ENCODE peak calls at places on chromosomes 11 and 22, in five cellular contexts. P is GM13977, N is HL-60, H is thoracic aorta, C is WTC11. L is an unnamed sample.

GRCh38 chr22:37211853-37212173 is 464 bp downstream of the SSTR3 start:
- DNase-seq in P (no peak), N (no peak), H (no peak), C (no peak), L (no peak)

GRCh38 chr22:33299245-33299956 is 241.2 kb upstream of the SYN3 start:
- DNase-seq in P (peak; percentile 79), N (no peak), H (no peak), C (no peak), L (peak; percentile 78)

GRCh38 chr11:116970485-116971292 is 127.5 kb downstream of the SIK3 start:
- DNase-seq in P (no peak), N (no peak), H (no peak), C (no peak), L (no peak)

GRCh38 chr11:47373876-47374820 is 4.2 kb downstream of the SPI1 start:
- DNase-seq in P (peak; percentile 79), N (no peak), H (no peak), C (peak; percentile 90), L (peak; percentile 73)

GRCh38 chr11:128593281-128593680 is 5.9 kb upstream of the ETS1 start:
- DNase-seq in P (no peak), N (no peak), H (no peak), C (peak; percentile 36), L (no peak)

GRCh38 chr11:13364388-13364787 is 86.8 kb downstream of the BMAL1 start:
- DNase-seq in P (no peak), N (no peak), H (no peak), C (no peak), L (no peak)

GRCh38 chr22:42967933-42968332 is 47.0 kb downstream of the PACSIN2 start:
- DNase-seq in P (no peak), N (peak; percentile 75), H (no peak), C (no peak), L (no peak)

GRCh38 chr11:77779935-77780334 is 40.6 kb downstream of the RSF1 start:
- DNase-seq in P (no peak), N (no peak), H (no peak), C (no peak), L (no peak)

GRCh38 chr11:69510471-69511357 is 29.3 kb downstream of the LINC01488 start:
- DNase-seq in P (no peak), N (no peak), H (no peak), C (no peak), L (no peak)

GRCh38 chr22:37171662-37172061 is 16.4 kb downstream of the C1QTNF6 start:
- DNase-seq in P (no peak), N (no peak), H (no peak), C (no peak), L (no peak)

GRCh38 chr22:33958741-33959140 is 38.5 kb upstream of the LARGE1 start:
- DNase-seq in P (no peak), N (no peak), H (no peak), C (no peak), L (no peak)

GRCh38 chr11:42237701-42238235 is 778.3 kb upstream of the LRRC4C start:
- DNase-seq in P (no peak), N (no peak), H (no peak), C (no peak), L (no peak)

GRCh38 chr11:34105957-34106504 is 602 bp downstream of the NAT10 start:
- DNase-seq in P (no peak), N (no peak), H (no peak), C (no peak), L (no peak)

GRCh38 chr11:34104680-34105078 is 750 bp upstream of the NAT10 start:
- DNase-seq in P (no peak), N (peak; percentile 35), H (no peak), C (no peak), L (no peak)

DNA sequence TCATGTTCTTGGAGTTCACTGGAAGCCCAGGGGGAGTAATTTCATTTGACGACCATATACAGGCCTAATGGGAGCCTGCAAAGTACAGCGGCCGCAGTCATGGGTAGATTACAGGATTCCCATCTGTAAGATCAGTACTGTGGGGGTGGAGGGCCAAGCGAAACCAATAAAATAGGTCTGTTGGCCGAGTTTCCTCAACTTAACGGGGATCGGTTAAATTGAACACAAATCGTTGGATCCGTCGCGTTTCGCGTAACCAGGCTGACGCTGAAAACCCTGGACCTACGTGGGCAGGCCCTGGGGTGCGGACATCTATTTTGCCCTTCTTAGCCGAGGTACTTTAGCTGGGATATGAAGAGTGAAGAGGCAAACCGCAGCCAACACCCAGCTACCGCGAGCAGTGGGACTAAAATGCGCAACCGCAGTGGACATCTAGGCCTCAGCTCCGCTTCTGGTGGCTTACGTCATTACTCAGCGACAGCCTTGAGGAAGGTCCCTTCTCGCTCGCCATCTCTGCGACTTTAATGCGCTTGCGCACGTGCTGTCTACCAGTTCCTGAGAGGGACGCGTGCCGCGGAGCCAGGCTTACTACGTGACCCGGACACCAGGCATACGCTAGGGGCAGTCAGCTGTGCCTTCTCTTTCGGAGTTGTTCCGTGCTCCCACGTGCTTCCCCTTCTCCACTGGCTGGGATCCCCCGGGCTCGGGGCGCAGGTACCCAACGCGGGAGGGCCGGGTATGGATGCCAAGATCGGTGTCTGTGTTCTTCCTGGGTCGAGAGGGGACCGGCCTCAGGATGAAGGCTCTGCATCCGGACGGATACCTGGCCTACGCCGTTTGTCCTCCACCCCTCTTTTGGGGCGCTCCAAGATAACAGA is at the start of gene NAT10:
- DNase-seq in P (peak; percentile 89), N (peak; percentile 100), H (peak; percentile 96), C (peak; percentile 96), L (peak; percentile 93)
- TF ChIP-seq CTCF in P (no peak), N (no peak), H (peak; percentile 0), C (no peak), L (no peak)

DNA sequence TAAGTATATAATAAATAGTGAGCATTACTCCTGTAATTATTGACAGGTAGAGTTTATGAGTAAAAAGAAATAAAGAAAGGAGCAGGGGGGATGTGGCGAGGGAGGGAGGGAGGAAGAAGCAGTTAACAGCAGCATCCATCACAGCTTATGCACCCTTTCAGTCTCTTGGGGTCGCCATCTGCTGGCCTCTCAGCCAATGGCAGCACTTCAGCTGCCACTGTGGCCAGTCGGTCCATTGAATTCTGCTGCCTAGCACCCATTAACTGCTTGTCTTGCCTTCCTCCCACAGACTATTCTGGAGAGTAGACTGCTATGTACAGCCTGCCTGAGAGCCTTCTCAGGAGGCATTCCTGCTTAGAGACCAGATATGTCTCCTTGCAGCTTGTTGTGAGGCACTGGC is 388.3 kb downstream of the TENM4 start:
- DNase-seq in P (no peak), N (no peak), H (no peak), C (peak; percentile 55), L (no peak)
- TF ChIP-seq CTCF in P (peak; percentile 35), N (no peak), H (no peak), C (peak; percentile 30), L (peak; percentile 29)

DNA sequence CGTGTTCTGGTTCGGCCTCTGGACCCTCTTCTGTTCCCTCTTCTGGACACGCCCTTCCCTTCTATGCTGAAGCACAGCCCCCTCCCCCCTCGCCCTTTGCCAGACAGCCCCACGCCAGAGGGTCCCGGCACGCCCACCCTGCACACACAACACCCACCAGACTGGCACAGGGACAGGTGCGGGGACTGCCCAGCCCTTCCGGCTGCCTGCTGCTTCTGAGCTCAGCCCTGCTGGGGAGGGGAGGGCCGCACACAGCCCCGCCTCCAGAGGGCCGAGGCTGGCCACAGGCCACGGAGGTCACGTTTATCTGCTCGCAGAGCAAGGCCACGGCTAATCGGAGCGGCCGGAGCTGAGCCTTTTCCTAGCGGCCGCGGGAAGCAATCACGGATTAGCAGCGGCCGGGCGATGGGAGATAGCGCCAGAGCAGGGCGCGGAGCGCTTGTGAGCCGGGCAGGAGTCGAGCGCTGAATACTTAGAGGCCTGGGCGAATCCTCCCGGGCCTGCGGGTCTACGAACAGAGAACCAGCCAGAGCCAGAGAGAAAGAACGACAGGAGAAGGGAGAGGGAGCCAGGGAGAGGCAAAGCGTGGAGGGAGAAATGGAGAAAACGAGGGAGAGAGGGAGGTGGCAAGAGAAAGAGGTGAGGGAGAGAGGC is 21.5 kb downstream of the OTUB1 start:
- DNase-seq in P (peak; percentile 63), N (no peak), H (no peak), C (peak; percentile 64), L (no peak)
- TF ChIP-seq CTCF in P (no peak), N (no peak), H (peak; percentile 46), C (no peak), L (no peak)

GRCh38 chr11:12186683-12187082 is 76.3 kb downstream of the MICAL2 start:
- DNase-seq in P (no peak), N (no peak), H (no peak), C (no peak), L (no peak)

GRCh38 chr11:12185106-12185690 is 74.8 kb downstream of the MICAL2 start:
- DNase-seq in P (no peak), N (no peak), H (no peak), C (no peak), L (no peak)

GRCh38 chr11:12187399-12187798 is 77.0 kb downstream of the MICAL2 start:
- DNase-seq in P (peak; percentile 42), N (no peak), H (no peak), C (no peak), L (no peak)

GRCh38 chr11:12184696-12185095 is 74.3 kb downstream of the MICAL2 start:
- DNase-seq in P (no peak), N (no peak), H (no peak), C (no peak), L (no peak)

GRCh38 chr11:12185914-12186313 is 75.5 kb downstream of the MICAL2 start:
- DNase-seq in P (no peak), N (no peak), H (no peak), C (no peak), L (no peak)
- TF ChIP-seq CTCF in P (no peak), N (no peak), H (no peak), C (no peak), L (no peak)

GRCh38 chr22:49632199-49633009 is 195.3 kb downstream of the BRD1 start:
- DNase-seq in P (peak; percentile 76), N (no peak), H (no peak), C (peak; percentile 82), L (no peak)
- TF ChIP-seq CTCF in P (peak; percentile 62), N (no peak), H (peak; percentile 56), C (peak; percentile 62), L (no peak)

DNA sequence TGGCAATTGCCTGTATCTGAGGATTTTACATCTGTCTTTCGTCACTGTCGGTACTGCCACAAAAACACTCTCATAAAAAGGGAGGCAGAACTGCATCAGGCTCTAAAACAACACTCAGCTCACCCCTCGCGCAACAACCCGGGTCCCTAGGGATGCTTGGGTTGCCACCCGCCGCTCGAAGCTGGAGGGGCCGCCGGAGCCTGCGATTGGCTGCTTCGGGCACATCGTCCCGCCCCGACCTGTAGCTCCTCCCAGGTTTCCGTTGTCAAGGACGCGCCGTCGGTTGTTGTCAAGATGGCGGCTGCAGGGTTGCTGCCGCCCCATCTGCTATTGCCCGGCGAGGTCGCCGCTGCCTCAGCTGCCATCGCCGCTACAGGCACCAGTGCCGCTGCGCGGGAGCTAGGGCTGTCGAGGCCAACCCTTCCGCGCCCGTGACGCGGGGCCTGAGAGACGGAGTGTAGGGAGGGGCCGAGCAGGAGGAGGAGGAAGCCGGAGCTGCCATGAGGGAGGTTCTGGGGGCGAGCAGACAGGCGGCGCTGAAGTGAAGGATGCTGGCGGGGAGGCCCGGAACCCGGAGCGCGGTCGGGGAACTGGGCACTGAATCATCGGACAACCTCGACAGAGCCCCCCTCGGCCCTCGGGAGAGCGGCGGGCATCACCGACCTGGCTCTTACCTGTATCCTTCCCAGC is at the start of gene CEP126:
- DNase-seq in P (peak; percentile 90), N (peak; percentile 51), H (peak; percentile 88), C (peak; percentile 97), L (peak; percentile 89)
- TF ChIP-seq CTCF in P (peak; percentile 17), N (no peak), H (peak; percentile 28), C (no peak), L (peak; percentile 39)

L was measured in GM06990.